ENCODE peak calls at places on chromosomes 7 and 10, in ten cellular contexts. B is heart right ventricle, O is NB4, N is choroid plexus epithelial cell, L is Peyer's patch, A is HFFc6, G is upper lobe of right lung, I is breast epithelium, H is transverse colon, C is bronchial epithelial cell. R is an unnamed sample.

GRCh38 chr7:137130751-137131158 is 212.8 kb downstream of the PTN start:
- DNase-seq in B (no peak), O (no peak), I (no peak), C (peak), L (no peak), H (no peak), G (no peak), N (peak), A (peak), R (no peak)

GRCh38 chr7:82183633-82184032 is 259.9 kb downstream of the CACNA2D1 start:
- DNase-seq in G (no peak), N (peak), O (peak), C (peak), A (peak), I (no peak), L (no peak), B (no peak), H (no peak), R (no peak)

GRCh38 chr10:62341419-62341818 is 32.8 kb upstream of the ZNF365 start:
- DNase-seq in I (no peak), G (no peak), C (no peak), H (no peak), N (no peak), L (no peak), B (no peak), A (no peak), O (no peak), R (no peak)

GRCh38 chr10:98340261-98340675 is 72.3 kb upstream of the LOXL4 start:
- DNase-seq in L (no peak), O (no peak), G (no peak), N (peak), I (no peak), A (no peak), B (no peak), C (peak), H (no peak), R (no peak)

GRCh38 chr10:14953452-14954000 is 370 bp downstream of the DCLRE1C start:
- DNase-seq in C (peak), B (no peak), O (peak), A (peak), L (no peak), H (peak), I (peak), N (peak), G (no peak), R (no peak)

GRCh38 chr10:85608706-85609105 is 757.9 kb downstream of the GRID1 start:
- DNase-seq in G (no peak), O (no peak), H (no peak), C (no peak), A (no peak), N (no peak), I (no peak), B (no peak), L (no peak), R (no peak)

GRCh38 chr7:91424372-91424771 is 160.1 kb downstream of the FZD1 start:
- DNase-seq in B (no peak), L (no peak), C (no peak), A (no peak), I (no peak), G (no peak), H (no peak), O (no peak), N (no peak), R (peak)

GRCh38 chr10:5596611-5597341 is 69.6 kb downstream of the ASB13 start:
- DNase-seq in B (no peak), G (no peak), I (no peak), A (peak), N (no peak), O (no peak), L (no peak), H (no peak), C (peak), R (no peak)

GRCh38 chr10:132360766-132361447 is 28.9 kb downstream of the LRRC27 start:
- DNase-seq in B (peak), A (no peak), O (peak), N (no peak), L (peak), H (no peak), C (no peak), I (no peak), G (peak), R (no peak)

GRCh38 chr10:59375990-59376389 is 13.6 kb upstream of the FAM13C start:
- DNase-seq in G (no peak), O (no peak), I (no peak), H (no peak), B (no peak), C (no peak), A (no peak), L (no peak), N (no peak), R (no peak)

GRCh38 chr10:84306751-84307384 is 21.5 kb upstream of the CCSER2 start:
- DNase-seq in N (no peak), L (no peak), B (no peak), I (no peak), C (no peak), H (no peak), G (no peak), O (no peak), A (no peak), R (no peak)

GRCh38 chr10:60958892-60959601 is 15.1 kb upstream of the RHOBTB1 start:
- DNase-seq in B (no peak), I (no peak), O (no peak), L (no peak), C (no peak), A (peak), N (peak), H (no peak), G (no peak), R (no peak)

GRCh38 chr10:114930320-114930719 is 7.7 kb upstream of the TRUB1 start:
- DNase-seq in A (no peak), C (no peak), O (no peak), N (no peak), I (no peak), B (no peak), G (no peak), L (no peak), H (no peak), R (no peak)

GRCh38 chr10:103727546-103727963 is 127.8 kb downstream of the SH3PXD2A start:
- DNase-seq in H (no peak), B (peak), N (no peak), I (no peak), O (no peak), G (no peak), C (no peak), A (no peak), L (no peak), R (no peak)

GRCh38 chr10:5071411-5072198 is 22.6 kb upstream of the AKR1C3 start:
- DNase-seq in I (peak), L (peak), O (no peak), G (no peak), C (peak), A (peak), B (no peak), H (peak), N (peak), R (no peak)

GRCh38 chr10:112603062-112603461 is 156.0 kb downstream of the VTI1A start:
- DNase-seq in G (no peak), H (no peak), B (no peak), I (no peak), L (no peak), N (no peak), A (no peak), O (no peak), C (no peak), R (no peak)

GRCh38 chr7:133124974-133125373 is 43.1 kb upstream of the CHCHD3 start:
- DNase-seq in H (no peak), I (no peak), L (no peak), C (no peak), N (no peak), A (no peak), G (no peak), B (no peak), O (no peak), R (no peak)

GRCh38 chr7:135672560-135673359 is 10.4 kb downstream of the STMP1 start:
- DNase-seq in H (no peak), O (peak), N (peak), L (no peak), B (no peak), C (peak), I (no peak), G (no peak), A (peak), R (no peak)

GRCh38 chr7:35729061-35729783 is 34.3 kb upstream of the HERPUD2 start:
- DNase-seq in C (no peak), N (no peak), H (peak), O (peak), I (no peak), A (no peak), G (no peak), B (no peak), L (no peak), R (no peak)

GRCh38 chr10:82319046-82319445 is 444.1 kb downstream of the NRG3 start:
- DNase-seq in C (no peak), O (no peak), L (no peak), I (no peak), G (no peak), H (no peak), A (no peak), N (no peak), B (no peak), R (no peak)

GRCh38 chr10:17836917-17837316 is 27.8 kb downstream of the MRC1 start:
- DNase-seq in A (peak), L (peak), G (no peak), C (peak), I (no peak), N (peak), O (peak), H (peak), B (no peak), R (no peak)

GRCh38 chr7:37016073-37016878 is 292.0 kb upstream of the AOAH start:
- DNase-seq in O (no peak), L (no peak), G (no peak), N (no peak), A (no peak), I (no peak), C (no peak), B (no peak), H (no peak), R (no peak)

GRCh38 chr7:55245271-55245723 is 119.8 kb upstream of the LANCL2 start:
- DNase-seq in I (no peak), A (peak), O (no peak), C (peak), L (no peak), B (no peak), H (no peak), N (peak), G (no peak), R (no peak)

GRCh38 chr7:4268040-4268965 is 413.8 kb upstream of the FOXK1 start:
- DNase-seq in B (no peak), A (no peak), O (no peak), I (no peak), G (no peak), H (no peak), C (no peak), N (no peak), L (no peak), R (no peak)

GRCh38 chr7:158946771-158947170 is 90.4 kb downstream of the DYNC2I1 start:
- DNase-seq in A (no peak), O (no peak), C (no peak), B (no peak), N (no peak), I (no peak), H (no peak), G (no peak), L (no peak), R (no peak)

GRCh38 chr10:126609566-126609965 is 60.9 kb downstream of the C10orf90 start:
- DNase-seq in H (no peak), L (no peak), A (no peak), N (no peak), I (no peak), O (no peak), G (no peak), B (no peak), C (no peak), R (no peak)

GRCh38 chr7:95405208-95405607 is 9.0 kb upstream of the PON3 start:
- DNase-seq in O (no peak), L (no peak), A (no peak), N (no peak), C (no peak), G (no peak), I (no peak), H (no peak), B (no peak), R (no peak)

GRCh38 chr10:22320591-22321155 is at the start of gene BMI1:
- DNase-seq in A (peak), L (peak), B (peak), G (peak), C (no peak), H (peak), I (peak), N (peak), O (peak), R (no peak)
- TF ChIP-seq CTCF in A (no peak), L (no peak), B (no peak), G (no peak), C (no peak), H (no peak), I (no peak), N (no peak), O (no peak), R (no peak)

GRCh38 chr10:88728107-88728763 is 22.2 kb downstream of the LIPK start:
- DNase-seq in I (no peak), B (peak), L (no peak), C (no peak), N (peak), O (peak), A (no peak), G (peak), H (peak), R (no peak)
- TF ChIP-seq CTCF in I (no peak), B (peak), L (no peak), C (peak), N (peak), O (peak), A (peak), G (peak), H (no peak), R (peak)

GRCh38 chr7:29243777-29244655 is 49.4 kb downstream of the CHN2 start:
- DNase-seq in B (no peak), I (no peak), G (no peak), O (peak), H (no peak), A (no peak), N (no peak), C (peak), L (no peak), R (no peak)
- TF ChIP-seq CTCF in B (no peak), I (no peak), G (peak), O (peak), H (no peak), A (no peak), N (no peak), C (peak), L (peak), R (no peak)

DNA sequence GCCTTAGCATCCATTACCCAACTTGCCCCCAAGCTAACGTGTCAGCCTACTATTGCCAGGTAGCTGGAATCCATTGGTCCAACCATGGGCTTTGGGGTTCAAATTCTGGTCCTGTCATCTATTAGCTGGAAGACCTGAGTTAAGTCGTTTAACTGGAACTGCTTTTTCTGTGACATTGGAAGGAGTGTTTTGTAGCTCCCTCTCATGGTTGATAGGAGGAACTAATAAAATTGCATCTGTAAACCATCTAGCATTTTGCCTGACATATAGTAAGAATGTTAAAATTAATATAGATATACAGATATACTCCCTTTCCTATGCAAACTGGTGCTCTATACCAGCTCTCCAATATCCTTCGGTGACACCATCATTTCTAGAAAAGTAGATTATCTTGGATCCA is 23.8 kb upstream of the SLF2 start:
- DNase-seq in I (no peak), L (no peak), B (no peak), A (no peak), N (peak), G (no peak), C (no peak), H (no peak), O (peak), R (no peak)
- TF ChIP-seq CTCF in I (no peak), L (no peak), B (no peak), A (peak), N (peak), G (peak), C (peak), H (no peak), O (peak), R (peak)

GRCh38 chr7:17646181-17646956 is 293.9 kb downstream of the SNX13 start:
- DNase-seq in O (peak), B (no peak), I (no peak), N (peak), A (peak), C (peak), G (no peak), L (no peak), H (no peak), R (no peak)
- TF ChIP-seq CTCF in O (no peak), B (peak), I (peak), N (peak), A (peak), C (peak), G (peak), L (no peak), H (peak), R (peak)

GRCh38 chr10:9211228-9211627 is 1156.7 kb downstream of the GATA3 start:
- DNase-seq in A (peak), H (no peak), I (no peak), B (no peak), L (no peak), O (no peak), C (no peak), N (peak), G (no peak), R (no peak)
- TF ChIP-seq CTCF in A (peak), H (no peak), I (no peak), B (no peak), L (no peak), O (no peak), C (peak), N (peak), G (peak), R (peak)

DNA sequence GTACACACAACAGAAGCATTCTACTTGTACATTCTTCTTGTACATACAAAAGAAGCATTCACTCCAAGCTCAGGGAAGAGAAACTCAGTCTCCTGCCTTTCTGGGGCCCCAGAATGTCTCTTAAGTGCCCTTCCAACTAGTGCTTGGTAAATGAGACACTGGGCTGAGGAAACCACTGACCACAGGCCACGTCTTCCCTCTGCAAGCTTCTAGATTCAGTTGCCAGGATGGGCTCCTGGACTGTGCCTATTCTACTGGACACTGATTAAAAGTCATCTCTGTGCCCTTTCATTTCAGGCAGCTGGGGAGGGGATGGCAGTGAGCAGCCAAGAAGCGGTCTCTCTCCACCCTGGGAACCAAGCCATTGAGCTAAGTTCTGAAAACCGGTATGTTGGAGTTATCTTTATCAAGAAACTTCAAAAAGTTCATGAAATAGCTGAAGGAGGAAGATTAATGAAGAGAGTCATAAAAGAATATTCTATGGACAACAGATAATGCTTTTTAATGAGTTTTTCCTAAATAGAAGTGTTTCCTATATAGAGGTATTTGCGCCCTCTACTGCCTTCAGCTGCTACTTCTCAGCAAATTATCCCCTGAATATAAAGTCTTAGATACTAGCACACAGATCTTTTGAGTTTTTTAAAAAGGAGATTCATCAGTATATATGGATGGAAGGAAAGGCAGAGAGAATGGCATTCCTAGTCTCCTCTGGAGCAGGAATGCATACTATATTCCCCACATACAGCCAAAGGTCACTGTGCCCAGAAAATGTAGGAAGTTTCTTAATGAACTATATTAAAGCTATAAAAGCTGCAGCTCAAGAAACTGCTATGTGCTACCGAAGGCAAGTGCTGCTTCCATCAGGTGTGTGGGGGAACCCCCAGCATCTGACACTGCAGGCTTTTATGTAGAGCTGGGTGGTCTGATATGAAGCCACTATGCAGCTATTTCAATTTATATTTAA is 8.4 kb upstream of the IFIT1B start:
- DNase-seq in N (peak), L (no peak), A (no peak), O (peak), I (no peak), C (peak), B (no peak), G (no peak), H (no peak), R (no peak)
- TF ChIP-seq CTCF in N (peak), L (peak), A (peak), O (peak), I (no peak), C (peak), B (peak), G (peak), H (peak), R (peak)

DNA sequence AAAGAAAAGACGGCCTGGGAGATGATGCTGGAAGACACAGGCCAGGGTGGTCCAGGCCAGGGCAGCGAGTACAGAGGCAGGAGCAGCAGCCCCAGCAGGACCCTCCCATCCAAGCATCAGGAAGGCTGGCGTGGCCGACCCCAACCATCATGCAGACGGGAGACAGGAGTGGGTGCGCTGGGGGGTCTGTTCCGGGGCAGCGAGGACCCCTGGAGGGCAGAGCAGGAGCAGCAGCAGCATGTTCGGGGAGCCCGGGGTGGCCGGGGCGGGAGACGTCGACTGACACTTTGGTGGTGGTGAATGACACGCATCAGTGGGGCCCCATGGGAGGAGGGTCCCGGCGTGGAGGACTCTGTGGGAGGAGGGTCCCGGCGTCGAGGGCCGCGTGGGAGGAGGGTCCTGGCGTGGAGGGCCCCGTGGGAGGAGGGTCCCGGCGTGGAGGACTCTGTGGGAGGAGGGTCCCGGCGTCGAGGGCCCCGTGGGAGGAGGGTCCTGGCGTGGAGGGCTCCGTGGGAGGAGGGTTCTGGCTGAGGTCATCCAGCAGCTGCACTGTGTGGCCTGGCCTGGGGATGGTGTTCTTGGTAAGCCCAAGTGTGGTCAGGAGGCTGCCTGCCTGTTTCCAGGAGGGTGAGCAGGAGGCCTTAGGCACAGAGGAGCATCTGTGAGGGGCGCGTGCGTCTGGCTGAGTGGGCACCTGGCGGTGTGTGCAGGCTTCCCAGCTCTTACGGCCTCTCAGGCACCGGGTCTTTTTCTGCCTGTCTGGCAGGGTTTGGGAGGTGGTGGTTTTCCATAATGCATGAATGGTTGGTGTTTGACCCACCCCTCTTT is 38.9 kb downstream of the FAM20C start:
- DNase-seq in A (no peak), I (no peak), B (no peak), L (no peak), C (no peak), N (no peak), G (no peak), H (no peak), O (peak), R (no peak)
- TF ChIP-seq CTCF in A (peak), I (no peak), B (peak), L (no peak), C (no peak), N (peak), G (no peak), H (peak), O (no peak), R (no peak)

R was measured in D721Med.